ENCODE peak calls at places on chromosomes 1 and 21, in five cellular contexts. L is GM23248, I is ovary, D is right lobe of liver, B is endothelial cell of umbilical vein. R is an unnamed sample. For H3K9me3 and H3K4me1, the result is how much of the 10 kb centered on the place peaks cover.

GRCh38 chr1:33410091-33410701 is 20.7 kb downstream of the PHC2 start:
- DNase-seq in L (peak), I (no peak), D (no peak), B (no peak), R (no peak)

GRCh38 chr1:156767879-156768608 is 709 bp downstream of the PRCC start:
- DNase-seq in L (peak), I (peak), D (no peak), B (peak), R (peak)

GRCh38 chr1:47231314-47232186 is 475 bp downstream of the TAL1 start:
- DNase-seq in L (peak), I (no peak), D (no peak), B (peak), R (no peak)

GRCh38 chr1:75514270-75514669 is 96.6 kb downstream of the SLC44A5 start:
- DNase-seq in L (peak), I (no peak), D (no peak), B (no peak), R (no peak)

GRCh38 chr1:184822267-184822666 is 67.6 kb upstream of the EDEM3 start:
- DNase-seq in L (no peak), I (no peak), D (no peak), B (no peak), R (no peak)

GRCh38 chr1:65792671-65793358 is at the start of gene PDE4B:
- DNase-seq in L (peak), I (no peak), D (peak), B (peak), R (peak)

GRCh38 chr1:12007204-12007603 is 12.1 kb upstream of the MIIP start:
- DNase-seq in L (no peak), I (no peak), D (no peak), B (no peak), R (no peak)

GRCh38 chr1:186059311-186059710 is 315.7 kb downstream of the TPR start:
- DNase-seq in L (peak), I (no peak), D (no peak), B (no peak), R (no peak)

GRCh38 chr1:190144650-190145049 is 333.0 kb downstream of the BRINP3 start:
- DNase-seq in L (no peak), I (no peak), D (no peak), B (no peak), R (no peak)

GRCh38 chr1:54009406-54009805 is 8.6 kb downstream of the LDLRAD1 start:
- DNase-seq in L (no peak), I (no peak), D (no peak), B (no peak), R (no peak)

GRCh38 chr1:89606227-89606945 is 26.5 kb upstream of the LRRC8C start:
- DNase-seq in L (no peak), I (no peak), D (no peak), B (no peak), R (no peak)

GRCh38 chr1:231883382-231883781 is 256.8 kb downstream of the DISC1 start:
- DNase-seq in L (no peak), I (no peak), D (no peak), B (no peak), R (no peak)

GRCh38 chr1:62439652-62440371 is 3.0 kb downstream of the USP1 start:
- DNase-seq in L (no peak), I (no peak), D (no peak), B (no peak), R (no peak)

GRCh38 chr1:169112241-169112640 is 5.8 kb downstream of the ATP1B1 start:
- DNase-seq in L (no peak), I (peak), D (no peak), B (no peak), R (no peak)

GRCh38 chr1:222522105-222522915 is 25.6 kb downstream of the HHIPL2 start:
- DNase-seq in L (no peak), I (no peak), D (peak), B (no peak), R (no peak)

GRCh38 chr1:92858564-92859399 is 26.9 kb downstream of the RPL5 start:
- DNase-seq in L (peak), I (no peak), D (no peak), B (peak), R (no peak)

GRCh38 chr1:107609808-107610207 is 355.2 kb downstream of the VAV3 start:
- DNase-seq in L (no peak), I (no peak), D (no peak), B (no peak), R (no peak)

GRCh38 chr1:208231929-208232360 is 12.2 kb downstream of the PLXNA2 start:
- DNase-seq in L (peak), I (no peak), D (no peak), B (peak), R (no peak)

GRCh38 chr1:153919879-153920852 is 2.6 kb downstream of the GATAD2B start:
- DNase-seq in L (peak), I (no peak), D (no peak), B (peak), R (no peak)

GRCh38 chr1:63799810-63800209 is 26.0 kb downstream of the ROR1 start:
- DNase-seq in L (peak), I (no peak), D (no peak), B (no peak), R (no peak)

GRCh38 chr1:166971252-166971651 is 4.1 kb downstream of the ILDR2 start:
- DNase-seq in L (no peak), I (no peak), D (no peak), B (no peak), R (no peak)

GRCh38 chr1:41474490-41475271 is 9.8 kb downstream of the EDN2 start:
- DNase-seq in L (peak), I (peak), D (no peak), B (no peak), R (peak)

GRCh38 chr21:25561668-25562641 is 45.3 kb downstream of the MRPL39 start:
- DNase-seq in L (peak), I (peak), D (peak), B (peak), R (peak)

GRCh38 chr1:181518152-181518551 is 34.8 kb downstream of the CACNA1E start:
- DNase-seq in L (no peak), I (no peak), D (no peak), B (no peak), R (no peak)

GRCh38 chr21:32653326-32653901 is 41.2 kb upstream of the CFAP298 start:
- DNase-seq in L (peak), I (no peak), D (no peak), B (peak), R (no peak)

GRCh38 chr1:207030522-207031009 is 2.0 kb downstream of the C1orf116 start:
- DNase-seq in L (no peak), I (no peak), D (no peak), B (no peak), R (no peak)

GRCh38 chr1:243421784-243422183 is 165.9 kb downstream of the SDCCAG8 start:
- DNase-seq in L (peak), I (peak), D (peak), B (no peak), R (no peak)

GRCh38 chr21:43958364-43959158 is 53.5 kb upstream of the TRAPPC10 start:
- DNase-seq in L (no peak), I (no peak), D (no peak), B (no peak), R (no peak)

GRCh38 chr1:101188311-101188710 is 48.5 kb upstream of the S1PR1 start:
- DNase-seq in L (peak), I (no peak), D (no peak), B (no peak), R (no peak)

GRCh38 chr1:29920784-29921183 is 684.5 kb downstream of the PTPRU start:
- DNase-seq in L (no peak), I (no peak), D (no peak), B (no peak), R (no peak)

GRCh38 chr1:3636080-3636479 is 11.3 kb downstream of the TPRG1L start:
- DNase-seq in L (no peak), I (no peak), D (no peak), B (no peak), R (no peak)

GRCh38 chr1:150562384-150563339 is 13.5 kb downstream of the ADAMTSL4 start:
- DNase-seq in L (no peak), I (peak), D (no peak), B (peak), R (no peak)

GRCh38 chr1:153509729-153510354 is 25.9 kb downstream of the S100A6 start:
- DNase-seq in L (peak), I (no peak), D (no peak), B (peak), R (peak)

GRCh38 chr1:1979482-1980165 is 24.0 kb downstream of the CFAP74 start:
- DNase-seq in L (no peak), I (no peak), D (no peak), B (no peak), R (no peak)

DNA sequence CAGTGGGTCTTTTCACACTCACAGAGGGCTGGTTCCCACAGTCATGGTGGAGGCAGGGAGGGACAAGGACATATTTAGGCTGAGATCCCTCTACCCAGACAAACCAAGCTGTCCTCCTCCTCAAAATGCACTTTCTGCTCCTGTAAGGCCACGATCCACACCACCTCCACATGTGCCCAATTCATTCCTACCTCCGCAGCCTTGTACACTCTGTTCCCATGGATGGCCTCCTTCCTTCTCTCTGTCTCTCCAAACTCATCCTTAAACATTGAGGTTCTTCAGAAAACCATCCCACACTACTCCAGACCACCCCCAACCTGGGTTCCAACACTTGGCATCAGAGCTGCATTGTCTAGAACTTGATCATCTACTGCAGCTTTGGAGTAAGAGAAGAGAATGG is 404.3 kb upstream of the BEND5 start:
- DNase-seq in L (no peak), I (no peak), D (no peak), B (no peak), R (no peak)
- H3K9me3 ChIP-seq in L (under half), I (under half), D (under half), B (under half), R (under half)

DNA sequence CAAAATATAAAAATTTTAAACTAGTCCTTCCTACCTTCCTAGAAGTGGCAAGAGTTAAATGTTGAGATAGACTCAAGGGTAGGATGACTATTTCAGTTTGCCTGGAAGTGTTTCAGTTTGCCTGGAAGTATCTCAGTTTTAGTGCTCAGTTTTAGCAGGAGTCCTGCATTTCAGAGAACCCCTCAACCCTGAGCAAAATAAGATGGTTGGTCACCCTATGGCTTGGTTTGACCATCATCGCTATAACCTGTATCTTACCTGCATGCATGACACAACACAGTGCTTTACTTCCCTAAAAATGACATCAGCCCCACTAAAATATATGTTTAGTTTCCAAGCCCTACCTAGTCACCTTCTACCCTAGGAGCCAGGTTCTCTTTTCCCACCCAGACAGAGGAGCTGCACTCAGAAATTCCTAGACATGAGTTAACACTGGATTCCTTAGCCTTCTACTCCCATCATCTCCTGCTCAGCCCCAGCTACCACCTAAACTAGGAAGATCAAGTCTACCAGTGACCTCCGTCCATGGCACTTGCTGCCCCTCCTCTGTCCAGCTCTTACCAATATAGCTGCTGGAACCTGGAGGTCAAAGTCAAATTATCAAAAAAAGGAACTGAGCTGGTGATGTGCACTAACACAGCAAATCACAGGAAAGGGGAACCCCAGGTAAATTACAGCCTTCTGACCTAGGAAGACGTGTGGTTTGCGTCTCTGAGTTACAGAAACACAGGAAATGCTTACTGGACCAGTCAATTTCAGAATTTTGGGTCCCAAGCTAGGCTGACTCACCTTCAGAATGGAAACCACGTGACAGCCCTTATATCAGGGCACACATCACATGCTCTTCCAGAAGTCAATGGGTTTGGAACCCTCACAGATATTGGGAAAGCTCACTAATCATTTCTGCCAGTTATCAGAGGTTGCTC is 2.2 kb upstream of the G0S2 start:
- DNase-seq in L (peak), I (no peak), D (no peak), B (no peak), R (no peak)
- H3K4me1 ChIP-seq in L (under half), I (under half), D (half or more), B (under half), R (under half)

DNA sequence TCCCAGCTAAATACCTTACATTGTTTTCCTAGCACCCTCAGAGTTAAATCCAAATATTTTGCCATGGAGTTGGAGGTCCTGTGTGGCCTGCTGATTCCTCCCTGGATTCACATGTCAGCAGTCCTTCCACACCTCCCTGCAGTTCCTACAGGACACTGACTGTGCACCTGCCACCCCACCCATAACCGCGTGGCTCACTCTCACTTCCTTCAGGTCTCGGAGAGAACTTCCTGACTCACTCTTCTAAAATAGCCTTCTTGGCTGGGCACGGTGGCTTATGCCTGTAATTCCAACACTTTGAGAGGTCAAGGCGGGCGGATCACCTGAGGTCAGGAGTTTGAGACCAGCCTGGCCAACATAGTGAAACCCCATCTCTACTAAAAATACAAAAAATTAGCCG is 8.4 kb upstream of the CAMTA1 start:
- DNase-seq in L (no peak), I (no peak), D (no peak), B (no peak), R (no peak)
- H3K4me3 ChIP-seq in L (no peak), I (no peak), D (no peak), B (no peak), R (no peak)

DNA sequence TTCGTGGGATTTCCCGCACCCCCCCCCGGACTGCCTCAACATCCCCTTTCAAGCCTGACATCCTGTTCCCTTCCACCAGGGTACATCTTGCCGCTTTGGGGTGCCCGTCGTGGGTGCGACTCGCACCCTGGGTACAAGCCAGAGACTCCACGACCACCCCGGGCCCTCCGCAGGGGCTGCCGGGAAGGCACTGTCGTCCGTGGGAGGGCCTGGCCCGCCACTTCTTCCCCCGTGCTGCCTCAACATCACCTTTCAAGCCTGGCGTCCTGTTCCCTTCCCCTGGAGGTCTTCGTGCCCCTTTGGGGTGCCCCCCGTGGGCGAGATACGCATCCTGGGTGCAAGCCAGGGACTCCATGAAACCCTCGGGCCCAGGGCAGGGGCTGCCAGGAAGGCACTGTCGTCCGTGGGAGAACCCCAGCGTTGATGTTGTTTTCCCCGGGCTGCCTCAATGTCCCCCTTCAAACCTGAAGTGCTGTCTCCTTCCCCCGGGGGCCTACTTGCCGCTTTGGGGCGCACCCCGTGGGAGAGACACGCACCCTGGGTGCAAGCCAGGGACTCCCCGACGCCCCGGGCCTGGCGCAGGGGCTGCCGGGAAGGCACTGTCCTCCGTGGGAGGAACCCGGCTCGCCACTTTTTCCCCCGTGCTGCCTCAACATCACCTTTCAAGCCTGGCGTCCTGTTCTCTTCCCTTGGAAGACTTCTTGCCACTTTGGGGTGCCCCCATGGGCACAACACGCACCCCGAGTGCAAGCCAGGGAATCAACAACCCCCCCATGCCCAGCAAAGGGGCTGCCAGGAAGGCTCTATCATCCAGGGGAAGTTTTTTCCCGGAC is 138.6 kb downstream of the LIPI start:
- DNase-seq in L (no peak), I (no peak), D (no peak), B (no peak), R (no peak)
- H3K9me3 ChIP-seq in L (under half), I (under half), D (under half), B (under half), R (under half)

DNA sequence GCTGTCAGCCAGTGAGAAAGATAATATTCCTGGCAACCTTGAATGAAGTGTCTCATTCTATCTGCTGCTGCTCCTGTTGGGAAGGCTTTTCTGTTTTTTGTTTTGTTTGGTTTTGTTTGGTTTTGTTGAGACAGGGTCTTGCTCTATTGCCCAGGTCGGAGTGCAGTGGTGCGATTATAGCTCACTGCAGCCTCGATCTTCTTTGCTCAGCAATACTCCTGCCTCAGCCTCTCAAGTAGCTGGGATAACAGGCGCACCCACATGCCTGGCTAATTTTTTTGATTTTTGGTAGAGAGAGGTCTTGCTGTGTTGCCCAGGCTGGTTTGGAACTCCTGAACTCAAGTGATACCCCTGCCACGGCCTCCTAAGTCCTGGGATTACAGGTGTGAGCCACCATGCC is 37.6 kb downstream of the BTG3 start:
- DNase-seq in L (no peak), I (no peak), D (no peak), B (no peak), R (no peak)
- H3K4me1 ChIP-seq in L (under half), I (under half), D (under half), B (under half), R (under half)

GRCh38 chr1:5296135-5296930 is 641.9 kb downstream of the AJAP1 start:
- DNase-seq in L (no peak), I (no peak), D (no peak), B (no peak), R (no peak)
- H3K4me3 ChIP-seq in L (no peak), I (no peak), D (no peak), B (no peak), R (no peak)

DNA sequence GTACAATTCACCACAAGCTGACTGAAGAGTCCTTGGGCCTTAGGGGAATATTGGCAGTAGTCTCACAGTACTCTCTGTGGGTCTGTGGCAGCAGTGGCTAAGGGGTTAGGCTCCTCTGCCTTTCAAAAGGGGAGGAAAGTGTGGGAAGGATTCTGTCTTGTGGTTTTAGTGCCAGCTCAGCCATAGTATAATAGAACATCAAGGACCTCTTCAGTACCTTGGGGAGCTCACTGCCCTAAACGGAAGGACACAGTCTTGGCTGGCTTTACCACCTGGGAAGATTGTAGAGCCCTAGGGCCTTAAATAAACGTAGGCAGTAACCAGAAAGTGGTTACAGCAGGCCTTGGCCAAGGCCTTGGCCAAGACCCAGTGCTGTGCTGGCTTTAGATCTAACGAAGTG is 265.7 kb downstream of the COL11A1 start:
- DNase-seq in L (no peak), I (no peak), D (no peak), B (no peak), R (no peak)
- H3K9me3 ChIP-seq in L (under half), I (under half), D (under half), B (under half), R (under half)